ENCODE peak calls at places on chromosomes 2 and 18, in eight cellular contexts. A, F, B, H, O, W, L and D are unnamed samples.

GRCh38 chr2:239913632-239914417 is 111.3 kb downstream of the NDUFA10 start:
- DNase-seq in A (peak; percentile 69), F (no peak), B (peak; percentile 36), H (no peak), O (no peak), W (peak; percentile 4), L (no peak), D (no peak)

GRCh38 chr18:55328301-55328700 is 259.7 kb downstream of the TCF4 start:
- DNase-seq in A (no peak), F (no peak), B (no peak), H (no peak), O (no peak), W (no peak), L (no peak), D (no peak)

GRCh38 chr2:187461294-187462261 is 13.5 kb upstream of the CALCRL start:
- DNase-seq in A (no peak), F (peak; percentile 9), B (no peak), H (no peak), O (no peak), W (peak; percentile 17), L (no peak), D (no peak)

GRCh38 chr2:75560022-75560767 is 544 bp downstream of the EVA1A start:
- DNase-seq in A (no peak), F (peak; percentile 43), B (no peak), H (no peak), O (no peak), W (peak; percentile 16), L (no peak), D (no peak)

GRCh38 chr2:64212346-64212745 is 68.1 kb upstream of the PELI1 start:
- DNase-seq in A (no peak), F (no peak), B (no peak), H (no peak), O (no peak), W (no peak), L (no peak), D (no peak)

GRCh38 chr2:15582645-15583340 is 8.9 kb upstream of the DDX1 start:
- DNase-seq in A (no peak), F (no peak), B (no peak), H (no peak), O (no peak), W (no peak), L (peak; percentile 75), D (no peak)

GRCh38 chr2:114968748-114969400 is 526.4 kb downstream of the DPP10 start:
- DNase-seq in A (no peak), F (no peak), B (no peak), H (no peak), O (no peak), W (no peak), L (no peak), D (no peak)

GRCh38 chr2:112187805-112188596 is 49.8 kb downstream of the FBLN7 start:
- DNase-seq in A (no peak), F (no peak), B (no peak), H (no peak), O (peak; percentile 47), W (no peak), L (peak; percentile 44), D (peak; percentile 30)

GRCh38 chr2:219772697-219773096 is 145.3 kb downstream of the SLC4A3 start:
- DNase-seq in A (no peak), F (no peak), B (no peak), H (no peak), O (no peak), W (no peak), L (no peak), D (no peak)

GRCh38 chr2:236663267-236663666 is 93.6 kb downstream of the ACKR3 start:
- DNase-seq in A (no peak), F (peak; percentile 94), B (peak; percentile 79), H (no peak), O (no peak), W (peak; percentile 76), L (no peak), D (no peak)

GRCh38 chr2:30358822-30359221 is 88.2 kb upstream of the LCLAT1 start:
- DNase-seq in A (no peak), F (no peak), B (no peak), H (no peak), O (no peak), W (no peak), L (no peak), D (no peak)

GRCh38 chr18:6482198-6482977 is 67.7 kb upstream of the L3MBTL4 start:
- DNase-seq in A (peak; percentile 82), F (peak; percentile 69), B (peak; percentile 86), H (peak; percentile 3), O (no peak), W (peak; percentile 68), L (no peak), D (no peak)

GRCh38 chr2:100529900-100530299 is 32.9 kb upstream of the PDCL3 start:
- DNase-seq in A (no peak), F (no peak), B (no peak), H (no peak), O (no peak), W (no peak), L (no peak), D (no peak)

GRCh38 chr2:39488450-39488849 is 51.4 kb upstream of the MAP4K3 start:
- DNase-seq in A (no peak), F (no peak), B (no peak), H (no peak), O (no peak), W (no peak), L (no peak), D (no peak)

GRCh38 chr2:98761267-98761781 is 30.4 kb upstream of the MGAT4A start:
- DNase-seq in A (peak; percentile 74), F (no peak), B (no peak), H (no peak), O (no peak), W (no peak), L (peak; percentile 72), D (peak; percentile 39)

GRCh38 chr2:219541611-219542180 is 1.9 kb downstream of the CHPF start:
- DNase-seq in A (peak; percentile 95), F (peak; percentile 93), B (peak; percentile 88), H (no peak), O (peak; percentile 72), W (peak; percentile 68), L (peak; percentile 92), D (peak; percentile 73)

GRCh38 chr2:63023444-63023843 is 27.2 kb upstream of the OTX1 start:
- DNase-seq in A (no peak), F (no peak), B (no peak), H (no peak), O (no peak), W (no peak), L (peak; percentile 33), D (no peak)

GRCh38 chr2:217691516-217691915 is 311.3 kb downstream of the TNS1 start:
- DNase-seq in A (no peak), F (no peak), B (no peak), H (no peak), O (no peak), W (no peak), L (no peak), D (no peak)
- H3K4me1 ChIP-seq in A (no peaks in the 10 kb centered on the region), F (peaks cover 14% of the 10 kb centered on the region), B (no peaks in the 10 kb centered on the region), H (peaks cover 25% of the 10 kb centered on the region), O (no peaks in the 10 kb centered on the region), W (no peaks in the 10 kb centered on the region), L (no peaks in the 10 kb centered on the region), D (no peaks in the 10 kb centered on the region)

GRCh38 chr2:28622101-28622499 is 126.2 kb downstream of the PLB1 start:
- DNase-seq in A (no peak), F (no peak), B (peak; percentile 8), H (no peak), O (no peak), W (no peak), L (no peak), D (no peak)

GRCh38 chr2:28619213-28620196 is 123.6 kb downstream of the PLB1 start:
- DNase-seq in A (peak; percentile 51), F (no peak), B (no peak), H (no peak), O (no peak), W (no peak), L (no peak), D (no peak)

GRCh38 chr2:28620801-28621171 is 124.9 kb downstream of the PLB1 start:
- DNase-seq in A (peak; percentile 67), F (no peak), B (no peak), H (no peak), O (no peak), W (no peak), L (no peak), D (no peak)

GRCh38 chr2:28620371-28620793 is 124.5 kb downstream of the PLB1 start:
- DNase-seq in A (peak; percentile 80), F (no peak), B (no peak), H (no peak), O (no peak), W (no peak), L (no peak), D (peak; percentile 42)

GRCh38 chr2:28621172-28622100 is 125.6 kb downstream of the PLB1 start:
- DNase-seq in A (peak; percentile 86), F (peak; percentile 56), B (peak; percentile 60), H (peak; percentile 93), O (peak; percentile 59), W (peak; percentile 73), L (no peak), D (peak; percentile 74)
- H3K4me1 ChIP-seq in A (peaks cover 65% of the 10 kb centered on the region), F (peaks cover 15% of the 10 kb centered on the region), B (peaks cover 19% of the 10 kb centered on the region), H (peaks cover 46% of the 10 kb centered on the region), O (peaks cover 92% of the 10 kb centered on the region), W (peaks cover 21% of the 10 kb centered on the region), L (peaks cover 6% of the 10 kb centered on the region), D (peaks cover 87% of the 10 kb centered on the region)

GRCh38 chr2:160227252-160227651 is 27.2 kb upstream of the ITGB6 start:
- DNase-seq in A (no peak), F (no peak), B (no peak), H (no peak), O (no peak), W (no peak), L (no peak), D (no peak)

GRCh38 chr2:160226367-160226766 is 26.3 kb upstream of the ITGB6 start:
- DNase-seq in A (no peak), F (peak; percentile 36), B (no peak), H (no peak), O (no peak), W (no peak), L (peak; percentile 7), D (no peak)

GRCh38 chr2:160232905-160233475 is 32.9 kb upstream of the ITGB6 start:
- DNase-seq in A (no peak), F (no peak), B (no peak), H (no peak), O (no peak), W (no peak), L (no peak), D (no peak)

GRCh38 chr2:160228141-160228963 is 28.3 kb upstream of the ITGB6 start:
- DNase-seq in A (no peak), F (no peak), B (no peak), H (no peak), O (no peak), W (no peak), L (no peak), D (no peak)

GRCh38 chr2:160229591-160229990 is 29.5 kb upstream of the ITGB6 start:
- DNase-seq in A (no peak), F (no peak), B (no peak), H (no peak), O (no peak), W (no peak), L (no peak), D (no peak)
- H3K4me1 ChIP-seq in A (no peaks in the 10 kb centered on the region), F (peaks cover 18% of the 10 kb centered on the region), B (no peaks in the 10 kb centered on the region), H (peaks cover 15% of the 10 kb centered on the region), O (no peaks in the 10 kb centered on the region), W (no peaks in the 10 kb centered on the region), L (no peaks in the 10 kb centered on the region), D (no peaks in the 10 kb centered on the region)

DNA sequence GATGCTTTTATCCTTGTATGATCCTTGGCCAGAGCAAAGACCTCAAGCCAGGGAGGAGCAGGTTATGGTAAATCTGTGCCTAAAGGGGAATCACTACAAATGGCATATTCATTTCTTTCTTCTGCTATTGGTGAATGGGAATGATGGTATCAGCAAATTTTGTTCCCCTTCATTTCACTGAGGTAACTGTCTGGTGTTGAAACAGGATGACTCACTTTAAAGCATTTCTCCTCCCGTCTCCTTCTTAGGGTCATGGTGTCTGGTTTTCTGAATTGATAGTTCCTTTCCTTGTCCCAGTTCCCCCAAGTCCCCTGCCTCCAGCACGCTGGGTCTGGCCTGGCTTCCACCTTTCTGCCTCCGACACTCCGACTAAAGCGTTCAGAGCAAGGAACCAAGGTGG is 109.2 kb downstream of the MREG start:
- DNase-seq in A (no peak), F (no peak), B (no peak), H (no peak), O (no peak), W (no peak), L (no peak), D (no peak)
- H3K4me1 ChIP-seq in A (no peaks in the 10 kb centered on the region), F (no peaks in the 10 kb centered on the region), B (no peaks in the 10 kb centered on the region), H (no peaks in the 10 kb centered on the region), O (no peaks in the 10 kb centered on the region), W (no peaks in the 10 kb centered on the region), L (peaks cover 6% of the 10 kb centered on the region), D (no peaks in the 10 kb centered on the region)